ENCODE peak calls at places on chromosome 20, in ten cellular contexts. M is endothelial cell of umbilical vein, H is spleen, C is HCT116, N is K562, U is sigmoid colon, X is GM12891, J is breast epithelium, Q is esophagus muscularis mucosa, E is stomach. A is an unnamed sample.

GRCh38 chr20:25315418-25316210 is 67.7 kb downstream of the PYGB start:
- DNase-seq in E (peak; percentile 17), M (no peak), X (no peak), U (peak; percentile 57), N (no peak), C (no peak), H (peak; percentile 68), Q (no peak), J (no peak), A (no peak)

GRCh38 chr20:50520222-50520877 is 10.2 kb downstream of the PTPN1 start:
- DNase-seq in H (no peak), Q (no peak), C (no peak), J (peak; percentile 15), N (no peak), M (no peak), E (no peak), X (no peak), U (no peak), A (no peak)

GRCh38 chr20:2799688-2800589 is 488 bp downstream of the CPXM1 start:
- DNase-seq in J (no peak), Q (no peak), N (no peak), M (peak; percentile 11), C (no peak), E (no peak), H (no peak), X (no peak), U (no peak), A (no peak)

GRCh38 chr20:2210646-2211556 is 84.9 kb upstream of the TGM3 start:
- DNase-seq in U (no peak), J (no peak), M (peak; percentile 52), E (no peak), H (no peak), C (no peak), X (no peak), N (no peak), Q (no peak), A (no peak)

GRCh38 chr20:7497985-7498384 is 442.3 kb downstream of the HAO1 start:
- DNase-seq in C (no peak), J (no peak), E (no peak), M (peak; percentile 94), H (no peak), N (no peak), Q (no peak), X (no peak), U (no peak), A (no peak)

GRCh38 chr20:905396-905961 is 10.7 kb downstream of the ANGPT4 start:
- DNase-seq in Q (no peak), E (no peak), J (no peak), H (peak; percentile 33), U (no peak), M (no peak), C (no peak), X (no peak), N (no peak), A (no peak)

GRCh38 chr20:32456869-32457421 is 98.8 kb downstream of the ASXL1 start:
- DNase-seq in Q (no peak), J (no peak), X (peak; percentile 98), U (no peak), E (peak; percentile 49), C (no peak), H (no peak), M (no peak), N (no peak), A (peak; percentile 92)

GRCh38 chr20:4195499-4195898 is 180.1 kb upstream of the RNF24 start:
- DNase-seq in M (peak; percentile 26), E (no peak), X (no peak), U (no peak), J (no peak), C (no peak), Q (no peak), H (peak; percentile 36), N (peak; percentile 43), A (no peak)

GRCh38 chr20:53920647-53921245 is 149.6 kb downstream of the BCAS1 start:
- DNase-seq in U (no peak), E (no peak), Q (no peak), J (no peak), C (no peak), M (no peak), X (no peak), H (no peak), N (no peak), A (no peak)

GRCh38 chr20:53923745-53924369 is 146.5 kb downstream of the BCAS1 start:
- DNase-seq in M (no peak), Q (no peak), J (no peak), C (no peak), X (no peak), U (no peak), E (no peak), N (no peak), H (no peak), A (no peak)

GRCh38 chr20:53922901-53923314 is 147.5 kb downstream of the BCAS1 start:
- DNase-seq in X (no peak), J (no peak), H (no peak), E (no peak), U (no peak), N (no peak), M (no peak), C (no peak), Q (no peak), A (no peak)

GRCh38 chr20:53919886-53920285 is 150.5 kb downstream of the BCAS1 start:
- DNase-seq in E (no peak), N (no peak), J (no peak), X (no peak), Q (no peak), H (no peak), C (no peak), U (no peak), M (no peak), A (no peak)

GRCh38 chr20:53921443-53921973 is 148.9 kb downstream of the BCAS1 start:
- DNase-seq in E (no peak), J (no peak), H (no peak), M (no peak), C (no peak), N (no peak), U (no peak), X (no peak), Q (no peak), A (no peak)
- TF ChIP-seq POLR2AphosphoS5 in E (no peak), J (no peak), H (no peak), M (no peak), C (no peak), N (no peak), U (no peak), X (no peak), Q (no peak), A (no peak)

GRCh38 chr20:45952861-45953260 is 18.4 kb downstream of the PCIF1 start:
- DNase-seq in J (no peak), X (no peak), N (no peak), C (no peak), E (no peak), H (peak; percentile 56), M (no peak), U (no peak), Q (no peak), A (no peak)

GRCh38 chr20:45949542-45950329 is 15.3 kb downstream of the PCIF1 start:
- DNase-seq in M (no peak), J (no peak), H (no peak), N (no peak), E (no peak), C (no peak), Q (no peak), X (no peak), U (no peak), A (no peak)

GRCh38 chr20:45951925-45952834 is 17.7 kb downstream of the PCIF1 start:
- DNase-seq in J (no peak), H (peak; percentile 67), U (no peak), M (no peak), E (no peak), C (no peak), Q (no peak), X (no peak), N (no peak), A (no peak)

GRCh38 chr20:45950330-45950646 is 15.8 kb downstream of the PCIF1 start:
- DNase-seq in E (no peak), U (no peak), N (no peak), J (no peak), C (no peak), X (no peak), H (no peak), M (no peak), Q (no peak), A (no peak)

GRCh38 chr20:45951474-45951873 is 17.0 kb downstream of the PCIF1 start:
- DNase-seq in Q (no peak), J (no peak), M (no peak), N (no peak), X (no peak), C (no peak), H (no peak), E (no peak), U (no peak), A (no peak)
- TF ChIP-seq POLR2A in Q (no peak), J (no peak), M (no peak), N (no peak), X (no peak), C (no peak), H (no peak), E (no peak), U (no peak), A (peak; percentile 47)

GRCh38 chr20:45419188-45420091 is 3.5 kb downstream of the PIGT start:
- DNase-seq in C (no peak), J (peak; percentile 79), U (peak; percentile 83), M (peak; percentile 98), E (peak; percentile 90), Q (no peak), H (no peak), N (no peak), X (no peak), A (peak; percentile 16)
- TF ChIP-seq POLR2AphosphoS5 in C (no peak), J (peak; percentile 83), U (no peak), M (no peak), E (peak; percentile 8), Q (peak; percentile 76), H (peak; percentile 21), N (no peak), X (no peak), A (no peak)

GRCh38 chr20:48826883-48827771 is 672 bp downstream of the PREX1 start:
- DNase-seq in J (no peak), M (peak; percentile 53), Q (no peak), H (peak; percentile 93), N (no peak), C (no peak), U (no peak), E (peak; percentile 37), X (no peak), A (no peak)

GRCh38 chr20:48825551-48825885 is 2.3 kb downstream of the PREX1 start:
- DNase-seq in J (no peak), X (no peak), N (no peak), U (no peak), H (no peak), M (no peak), E (no peak), Q (no peak), C (no peak), A (no peak)

GRCh38 chr20:48823960-48824497 is 3.8 kb downstream of the PREX1 start:
- DNase-seq in H (no peak), Q (no peak), U (no peak), N (no peak), E (no peak), M (peak; percentile 86), X (peak; percentile 48), C (no peak), J (no peak), A (peak; percentile 50)

GRCh38 chr20:48824830-48825550 is 2.8 kb downstream of the PREX1 start:
- DNase-seq in Q (no peak), U (no peak), C (no peak), N (no peak), M (peak; percentile 48), J (no peak), H (no peak), E (no peak), X (no peak), A (no peak)

DNA sequence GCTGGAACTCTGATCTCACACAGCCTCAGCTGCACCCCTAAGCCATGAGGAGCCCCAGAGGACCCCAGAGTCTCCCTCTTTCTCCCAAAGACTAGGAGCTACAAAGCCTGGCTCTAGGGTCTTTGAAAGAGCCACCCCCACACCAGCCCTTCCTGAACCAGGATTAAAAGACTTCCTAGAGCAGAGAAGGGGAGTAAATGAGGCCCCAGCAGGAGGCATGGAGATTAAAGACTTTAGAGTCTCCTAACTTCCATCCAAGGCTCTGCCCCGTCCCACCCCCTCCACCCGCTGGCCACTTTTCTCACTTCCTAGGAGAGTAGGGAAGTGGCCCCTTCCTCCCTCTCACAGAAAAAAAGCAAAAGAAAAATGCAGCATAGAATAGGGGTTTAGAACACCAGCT is 1.7 kb downstream of the PREX1 start:
- DNase-seq in M (no peak), E (no peak), U (no peak), C (no peak), N (no peak), J (no peak), H (no peak), Q (no peak), X (no peak), A (no peak)
- TF ChIP-seq POLR2A in M (no peak), E (no peak), U (no peak), C (no peak), N (no peak), J (no peak), H (no peak), Q (no peak), X (no peak), A (no peak)